ENCODE peak calls at places on chromosomes 5 and 9, in nine cellular contexts. One of them, this sample, is unnamed.

GRCh38 chr5:173303878-173304590 is 24.2 kb downstream of the STC2 start:
- DNase-seq in HuH-7.5: peak
- DNase-seq in bronchial epithelial cell: no peak
- DNase-seq in IMR-90: peak
- DNase-seq in RPMI8226: no peak
- DNase-seq in A172: peak
- DNase-seq in activated CD4-positive, alpha-beta T cell treated with anti-CD3 and anti-CD28 coated beads for 4 hours: no peak
- DNase-seq in SK-N-MC: no peak
- DNase-seq in HEK293T: no peak
- DNase-seq in this sample: peak

GRCh38 chr5:51380603-51381207 is 2.5 kb upstream of the ISL1 start:
- DNase-seq in HuH-7.5: no peak
- DNase-seq in bronchial epithelial cell: peak
- DNase-seq in IMR-90: peak
- DNase-seq in RPMI8226: peak
- DNase-seq in A172: no peak
- DNase-seq in activated CD4-positive, alpha-beta T cell treated with anti-CD3 and anti-CD28 coated beads for 4 hours: no peak
- DNase-seq in SK-N-MC: no peak
- DNase-seq in HEK293T: no peak
- DNase-seq in this sample: peak

GRCh38 chr9:132518151-132518550 is 64.3 kb upstream of the BARHL1 start:
- DNase-seq in HuH-7.5: no peak
- DNase-seq in bronchial epithelial cell: no peak
- DNase-seq in IMR-90: no peak
- DNase-seq in RPMI8226: no peak
- DNase-seq in A172: no peak
- DNase-seq in activated CD4-positive, alpha-beta T cell treated with anti-CD3 and anti-CD28 coated beads for 4 hours: no peak
- DNase-seq in SK-N-MC: no peak
- DNase-seq in HEK293T: no peak
- DNase-seq in this sample: no peak

GRCh38 chr5:74095871-74096270 is 469.9 kb downstream of the ARHGEF28 start:
- DNase-seq in HuH-7.5: no peak
- DNase-seq in bronchial epithelial cell: peak
- DNase-seq in IMR-90: peak
- DNase-seq in RPMI8226: no peak
- DNase-seq in A172: no peak
- DNase-seq in activated CD4-positive, alpha-beta T cell treated with anti-CD3 and anti-CD28 coated beads for 4 hours: no peak
- DNase-seq in SK-N-MC: peak
- DNase-seq in HEK293T: no peak
- DNase-seq in this sample: no peak

GRCh38 chr5:80698369-80698768 is 43.6 kb upstream of the DHFR start:
- DNase-seq in HuH-7.5: no peak
- DNase-seq in bronchial epithelial cell: no peak
- DNase-seq in IMR-90: no peak
- DNase-seq in RPMI8226: no peak
- DNase-seq in A172: no peak
- DNase-seq in activated CD4-positive, alpha-beta T cell treated with anti-CD3 and anti-CD28 coated beads for 4 hours: no peak
- DNase-seq in SK-N-MC: no peak
- DNase-seq in HEK293T: no peak
- DNase-seq in this sample: no peak

GRCh38 chr5:34978681-34979080 is 49.3 kb downstream of the DNAJC21 start:
- DNase-seq in HuH-7.5: no peak
- DNase-seq in bronchial epithelial cell: no peak
- DNase-seq in IMR-90: no peak
- DNase-seq in RPMI8226: no peak
- DNase-seq in A172: no peak
- DNase-seq in activated CD4-positive, alpha-beta T cell treated with anti-CD3 and anti-CD28 coated beads for 4 hours: no peak
- DNase-seq in SK-N-MC: no peak
- DNase-seq in HEK293T: no peak
- DNase-seq in this sample: no peak

GRCh38 chr5:163350083-163350482 is 87.3 kb upstream of the CCNG1 start:
- DNase-seq in HuH-7.5: peak
- DNase-seq in bronchial epithelial cell: peak
- DNase-seq in IMR-90: no peak
- DNase-seq in RPMI8226: peak
- DNase-seq in A172: no peak
- DNase-seq in activated CD4-positive, alpha-beta T cell treated with anti-CD3 and anti-CD28 coated beads for 4 hours: no peak
- DNase-seq in SK-N-MC: no peak
- DNase-seq in HEK293T: no peak
- DNase-seq in this sample: peak

GRCh38 chr9:96149881-96150280 is 152.1 kb downstream of the HSD17B3 start:
- DNase-seq in HuH-7.5: no peak
- DNase-seq in bronchial epithelial cell: no peak
- DNase-seq in IMR-90: no peak
- DNase-seq in RPMI8226: no peak
- DNase-seq in A172: no peak
- DNase-seq in activated CD4-positive, alpha-beta T cell treated with anti-CD3 and anti-CD28 coated beads for 4 hours: no peak
- DNase-seq in SK-N-MC: no peak
- DNase-seq in HEK293T: no peak
- DNase-seq in this sample: no peak

GRCh38 chr5:61659221-61659696 is 327.2 kb downstream of the ZSWIM6 start:
- DNase-seq in HuH-7.5: no peak
- DNase-seq in bronchial epithelial cell: no peak
- DNase-seq in IMR-90: no peak
- DNase-seq in RPMI8226: no peak
- DNase-seq in A172: no peak
- DNase-seq in activated CD4-positive, alpha-beta T cell treated with anti-CD3 and anti-CD28 coated beads for 4 hours: no peak
- DNase-seq in SK-N-MC: no peak
- DNase-seq in HEK293T: no peak
- DNase-seq in this sample: peak

GRCh38 chr5:179608131-179608581 is 15.3 kb downstream of the HNRNPH1 start:
- DNase-seq in HuH-7.5: no peak
- DNase-seq in bronchial epithelial cell: no peak
- DNase-seq in IMR-90: no peak
- DNase-seq in RPMI8226: peak
- DNase-seq in A172: peak
- DNase-seq in activated CD4-positive, alpha-beta T cell treated with anti-CD3 and anti-CD28 coated beads for 4 hours: no peak
- DNase-seq in SK-N-MC: no peak
- DNase-seq in HEK293T: no peak
- DNase-seq in this sample: no peak

GRCh38 chr5:64229163-64229774 is 63.6 kb downstream of the RNF180 start:
- DNase-seq in HuH-7.5: peak
- DNase-seq in bronchial epithelial cell: peak
- DNase-seq in IMR-90: peak
- DNase-seq in RPMI8226: peak
- DNase-seq in A172: peak
- DNase-seq in activated CD4-positive, alpha-beta T cell treated with anti-CD3 and anti-CD28 coated beads for 4 hours: no peak
- DNase-seq in SK-N-MC: no peak
- DNase-seq in HEK293T: peak
- DNase-seq in this sample: no peak

GRCh38 chr9:133553978-133554713 is 19.6 kb downstream of the ADAMTSL2 start:
- DNase-seq in HuH-7.5: no peak
- DNase-seq in bronchial epithelial cell: no peak
- DNase-seq in IMR-90: no peak
- DNase-seq in RPMI8226: no peak
- DNase-seq in A172: no peak
- DNase-seq in activated CD4-positive, alpha-beta T cell treated with anti-CD3 and anti-CD28 coated beads for 4 hours: no peak
- DNase-seq in SK-N-MC: no peak
- DNase-seq in HEK293T: no peak
- DNase-seq in this sample: no peak

GRCh38 chr5:33576726-33577620 is 136.2 kb downstream of the TARS1 start:
- DNase-seq in HuH-7.5: no peak
- DNase-seq in bronchial epithelial cell: no peak
- DNase-seq in IMR-90: peak
- DNase-seq in RPMI8226: no peak
- DNase-seq in A172: no peak
- DNase-seq in activated CD4-positive, alpha-beta T cell treated with anti-CD3 and anti-CD28 coated beads for 4 hours: no peak
- DNase-seq in SK-N-MC: no peak
- DNase-seq in HEK293T: no peak
- DNase-seq in this sample: no peak

GRCh38 chr5:56588636-56589485 is 226.5 kb upstream of the MAP3K1 start:
- DNase-seq in HuH-7.5: no peak
- DNase-seq in bronchial epithelial cell: no peak
- DNase-seq in IMR-90: no peak
- DNase-seq in RPMI8226: peak
- DNase-seq in A172: peak
- DNase-seq in activated CD4-positive, alpha-beta T cell treated with anti-CD3 and anti-CD28 coated beads for 4 hours: no peak
- DNase-seq in SK-N-MC: no peak
- DNase-seq in HEK293T: no peak
- DNase-seq in this sample: no peak

GRCh38 chr9:3243676-3244075 is 282.1 kb downstream of the RFX3 start:
- DNase-seq in HuH-7.5: no peak
- DNase-seq in bronchial epithelial cell: no peak
- DNase-seq in IMR-90: no peak
- DNase-seq in RPMI8226: no peak
- DNase-seq in A172: no peak
- DNase-seq in activated CD4-positive, alpha-beta T cell treated with anti-CD3 and anti-CD28 coated beads for 4 hours: no peak
- DNase-seq in SK-N-MC: no peak
- DNase-seq in HEK293T: no peak
- DNase-seq in this sample: no peak

GRCh38 chr5:3597727-3598082 is 2.1 kb downstream of the IRX1 start:
- DNase-seq in HuH-7.5: no peak
- DNase-seq in bronchial epithelial cell: no peak
- DNase-seq in IMR-90: no peak
- DNase-seq in RPMI8226: no peak
- DNase-seq in A172: no peak
- DNase-seq in activated CD4-positive, alpha-beta T cell treated with anti-CD3 and anti-CD28 coated beads for 4 hours: no peak
- DNase-seq in SK-N-MC: no peak
- DNase-seq in HEK293T: no peak
- DNase-seq in this sample: no peak

GRCh38 chr9:133375116-133375723 is 640 bp downstream of the SURF4 start:
- DNase-seq in HuH-7.5: peak
- DNase-seq in bronchial epithelial cell: peak
- DNase-seq in IMR-90: peak
- DNase-seq in RPMI8226: peak
- DNase-seq in A172: peak
- DNase-seq in activated CD4-positive, alpha-beta T cell treated with anti-CD3 and anti-CD28 coated beads for 4 hours: no peak
- DNase-seq in SK-N-MC: no peak
- DNase-seq in HEK293T: peak
- DNase-seq in this sample: peak

GRCh38 chr5:59055745-59056448 is 473.0 kb downstream of the RAB3C start:
- DNase-seq in HuH-7.5: no peak
- DNase-seq in bronchial epithelial cell: peak
- DNase-seq in IMR-90: no peak
- DNase-seq in RPMI8226: no peak
- DNase-seq in A172: no peak
- DNase-seq in activated CD4-positive, alpha-beta T cell treated with anti-CD3 and anti-CD28 coated beads for 4 hours: no peak
- DNase-seq in SK-N-MC: no peak
- DNase-seq in HEK293T: no peak
- DNase-seq in this sample: no peak

GRCh38 chr5:150781706-150782614 is 3.4 kb downstream of the SMIM3 start:
- DNase-seq in HuH-7.5: no peak
- DNase-seq in bronchial epithelial cell: no peak
- DNase-seq in IMR-90: peak
- DNase-seq in RPMI8226: no peak
- DNase-seq in A172: peak
- DNase-seq in activated CD4-positive, alpha-beta T cell treated with anti-CD3 and anti-CD28 coated beads for 4 hours: no peak
- DNase-seq in SK-N-MC: no peak
- DNase-seq in HEK293T: no peak
- DNase-seq in this sample: peak

GRCh38 chr9:89525673-89526374 is 27.9 kb upstream of the SEMA4D start:
- DNase-seq in HuH-7.5: no peak
- DNase-seq in bronchial epithelial cell: no peak
- DNase-seq in IMR-90: no peak
- DNase-seq in RPMI8226: no peak
- DNase-seq in A172: no peak
- DNase-seq in activated CD4-positive, alpha-beta T cell treated with anti-CD3 and anti-CD28 coated beads for 4 hours: no peak
- DNase-seq in SK-N-MC: no peak
- DNase-seq in HEK293T: no peak
- DNase-seq in this sample: no peak

GRCh38 chr5:18465833-18466681 is 831.8 kb downstream of the TAF11L14 start:
- DNase-seq in HuH-7.5: peak
- DNase-seq in bronchial epithelial cell: peak
- DNase-seq in IMR-90: peak
- DNase-seq in RPMI8226: peak
- DNase-seq in A172: peak
- DNase-seq in activated CD4-positive, alpha-beta T cell treated with anti-CD3 and anti-CD28 coated beads for 4 hours: peak
- DNase-seq in SK-N-MC: no peak
- DNase-seq in HEK293T: peak
- DNase-seq in this sample: peak

GRCh38 chr5:39158786-39159185 is 60.6 kb downstream of the FYB1 start:
- DNase-seq in HuH-7.5: no peak
- DNase-seq in bronchial epithelial cell: no peak
- DNase-seq in IMR-90: no peak
- DNase-seq in RPMI8226: no peak
- DNase-seq in A172: no peak
- DNase-seq in activated CD4-positive, alpha-beta T cell treated with anti-CD3 and anti-CD28 coated beads for 4 hours: no peak
- DNase-seq in SK-N-MC: no peak
- DNase-seq in HEK293T: no peak
- DNase-seq in this sample: no peak

GRCh38 chr5:1016476-1016875 is 7.9 kb downstream of the NKD2 start:
- DNase-seq in HuH-7.5: no peak
- DNase-seq in bronchial epithelial cell: no peak
- DNase-seq in IMR-90: no peak
- DNase-seq in RPMI8226: no peak
- DNase-seq in A172: no peak
- DNase-seq in activated CD4-positive, alpha-beta T cell treated with anti-CD3 and anti-CD28 coated beads for 4 hours: no peak
- DNase-seq in SK-N-MC: no peak
- DNase-seq in HEK293T: no peak
- DNase-seq in this sample: no peak

GRCh38 chr9:99731950-99732349 is 89.7 kb upstream of the NR4A3 start:
- DNase-seq in HuH-7.5: no peak
- DNase-seq in bronchial epithelial cell: no peak
- DNase-seq in IMR-90: no peak
- DNase-seq in RPMI8226: no peak
- DNase-seq in A172: no peak
- DNase-seq in activated CD4-positive, alpha-beta T cell treated with anti-CD3 and anti-CD28 coated beads for 4 hours: no peak
- DNase-seq in SK-N-MC: no peak
- DNase-seq in HEK293T: no peak
- DNase-seq in this sample: no peak

GRCh38 chr5:157681048-157681447 is 9.7 kb downstream of the C5orf52 start:
- DNase-seq in HuH-7.5: no peak
- DNase-seq in bronchial epithelial cell: no peak
- DNase-seq in IMR-90: no peak
- DNase-seq in RPMI8226: no peak
- DNase-seq in A172: no peak
- DNase-seq in activated CD4-positive, alpha-beta T cell treated with anti-CD3 and anti-CD28 coated beads for 4 hours: no peak
- DNase-seq in SK-N-MC: no peak
- DNase-seq in HEK293T: no peak
- DNase-seq in this sample: no peak

GRCh38 chr5:165161204-165161603 is 1655.8 kb downstream of the MAT2B start:
- DNase-seq in HuH-7.5: no peak
- DNase-seq in bronchial epithelial cell: no peak
- DNase-seq in IMR-90: no peak
- DNase-seq in RPMI8226: peak
- DNase-seq in A172: no peak
- DNase-seq in activated CD4-positive, alpha-beta T cell treated with anti-CD3 and anti-CD28 coated beads for 4 hours: no peak
- DNase-seq in SK-N-MC: no peak
- DNase-seq in HEK293T: peak
- DNase-seq in this sample: peak

GRCh38 chr5:2326603-2327002 is 424.9 kb downstream of the IRX2 start:
- DNase-seq in HuH-7.5: no peak
- DNase-seq in bronchial epithelial cell: no peak
- DNase-seq in IMR-90: no peak
- DNase-seq in RPMI8226: no peak
- DNase-seq in A172: no peak
- DNase-seq in activated CD4-positive, alpha-beta T cell treated with anti-CD3 and anti-CD28 coated beads for 4 hours: no peak
- DNase-seq in SK-N-MC: no peak
- DNase-seq in HEK293T: no peak
- DNase-seq in this sample: peak

GRCh38 chr5:110900829-110901228 is 162.0 kb downstream of the SLC25A46 start:
- DNase-seq in HuH-7.5: no peak
- DNase-seq in bronchial epithelial cell: peak
- DNase-seq in IMR-90: peak
- DNase-seq in RPMI8226: no peak
- DNase-seq in A172: peak
- DNase-seq in activated CD4-positive, alpha-beta T cell treated with anti-CD3 and anti-CD28 coated beads for 4 hours: no peak
- DNase-seq in SK-N-MC: no peak
- DNase-seq in HEK293T: no peak
- DNase-seq in this sample: peak

GRCh38 chr9:34986541-34987047 is 3.0 kb upstream of the DNAJB5 start:
- DNase-seq in HuH-7.5: no peak
- DNase-seq in bronchial epithelial cell: peak
- DNase-seq in IMR-90: no peak
- DNase-seq in RPMI8226: peak
- DNase-seq in A172: no peak
- DNase-seq in activated CD4-positive, alpha-beta T cell treated with anti-CD3 and anti-CD28 coated beads for 4 hours: peak
- DNase-seq in SK-N-MC: no peak
- DNase-seq in HEK293T: no peak
- DNase-seq in this sample: peak

GRCh38 chr9:17171309-17172094 is 36.7 kb downstream of the CNTLN start:
- DNase-seq in HuH-7.5: no peak
- DNase-seq in bronchial epithelial cell: no peak
- DNase-seq in IMR-90: no peak
- DNase-seq in RPMI8226: no peak
- DNase-seq in A172: no peak
- DNase-seq in activated CD4-positive, alpha-beta T cell treated with anti-CD3 and anti-CD28 coated beads for 4 hours: no peak
- DNase-seq in SK-N-MC: no peak
- DNase-seq in HEK293T: no peak
- DNase-seq in this sample: no peak

GRCh38 chr9:32884482-32884881 is 101.1 kb downstream of the TMEM215 start:
- DNase-seq in HuH-7.5: no peak
- DNase-seq in bronchial epithelial cell: no peak
- DNase-seq in IMR-90: no peak
- DNase-seq in RPMI8226: no peak
- DNase-seq in A172: no peak
- DNase-seq in activated CD4-positive, alpha-beta T cell treated with anti-CD3 and anti-CD28 coated beads for 4 hours: no peak
- DNase-seq in SK-N-MC: no peak
- DNase-seq in HEK293T: no peak
- DNase-seq in this sample: no peak

This sample was measured in Daoy.